ENCODE peak calls at places on chromosome 21, in six cellular contexts. Y, B, F, Z, P and X are unnamed samples. For H3K4me1, the result is how much of the 10 kb centered on the place peaks cover.

GRCh38 chr21:34073749-34074282 is 438 bp downstream of the MRPS6 start:
- DNase-seq in Y (peak), B (peak), F (no peak), Z (no peak), P (peak), X (no peak)

GRCh38 chr21:34788879-34789278 is 120.1 kb downstream of the CLIC6 start:
- DNase-seq in Y (no peak), B (no peak), F (no peak), Z (no peak), P (no peak), X (no peak)

GRCh38 chr21:20010691-20011200 is 987.5 kb upstream of the NCAM2 start:
- DNase-seq in Y (no peak), B (no peak), F (no peak), Z (no peak), P (no peak), X (no peak)

GRCh38 chr21:19993186-19993711 is 1005.0 kb upstream of the NCAM2 start:
- DNase-seq in Y (no peak), B (no peak), F (no peak), Z (no peak), P (no peak), X (no peak)

GRCh38 chr21:27149034-27149433 is 182.1 kb upstream of the ADAMTS5 start:
- DNase-seq in Y (no peak), B (no peak), F (no peak), Z (no peak), P (no peak), X (no peak)

GRCh38 chr21:33622253-33622652 is 19.3 kb downstream of the CRYZL1 start:
- DNase-seq in Y (no peak), B (no peak), F (no peak), Z (no peak), P (no peak), X (no peak)

GRCh38 chr21:25625036-25625435 is 14.0 kb upstream of the JAM2 start:
- DNase-seq in Y (no peak), B (no peak), F (no peak), Z (no peak), P (no peak), X (no peak)

GRCh38 chr21:15592271-15592860 is 137.4 kb upstream of the USP25 start:
- DNase-seq in Y (peak), B (no peak), F (no peak), Z (peak), P (no peak), X (peak)

GRCh38 chr21:34603002-34603709 is 11.8 kb downstream of the RCAN1 start:
- DNase-seq in Y (peak), B (no peak), F (no peak), Z (peak), P (peak), X (peak)

GRCh38 chr21:39660191-39660590 is 47.5 kb downstream of the B3GALT5 start:
- DNase-seq in Y (peak), B (no peak), F (no peak), Z (no peak), P (peak), X (no peak)
- H3K4me3 ChIP-seq in Y (no peak), B (no peak), F (no peak), Z (no peak), P (peak), X (no peak)

GRCh38 chr21:44296916-44297315 is 2.9 kb upstream of the PFKL start:
- DNase-seq in Y (no peak), B (no peak), F (no peak), Z (no peak), P (no peak), X (no peak)

GRCh38 chr21:44296103-44296519 is 3.7 kb upstream of the PFKL start:
- DNase-seq in Y (no peak), B (no peak), F (no peak), Z (no peak), P (no peak), X (no peak)

GRCh38 chr21:44299085-44299457 is 782 bp upstream of the PFKL start:
- DNase-seq in Y (no peak), B (no peak), F (no peak), Z (peak), P (no peak), X (peak)

GRCh38 chr21:44298301-44298700 is 1.6 kb upstream of the PFKL start:
- DNase-seq in Y (peak), B (no peak), F (no peak), Z (no peak), P (no peak), X (no peak)

GRCh38 chr21:44297525-44298290 is 2.1 kb upstream of the PFKL start:
- DNase-seq in Y (peak), B (peak), F (peak), Z (peak), P (peak), X (peak)
- H3K4me1 ChIP-seq in Y (under half), B (half or more), F (under half), Z (half or more), P (half or more), X (half or more)

DNA sequence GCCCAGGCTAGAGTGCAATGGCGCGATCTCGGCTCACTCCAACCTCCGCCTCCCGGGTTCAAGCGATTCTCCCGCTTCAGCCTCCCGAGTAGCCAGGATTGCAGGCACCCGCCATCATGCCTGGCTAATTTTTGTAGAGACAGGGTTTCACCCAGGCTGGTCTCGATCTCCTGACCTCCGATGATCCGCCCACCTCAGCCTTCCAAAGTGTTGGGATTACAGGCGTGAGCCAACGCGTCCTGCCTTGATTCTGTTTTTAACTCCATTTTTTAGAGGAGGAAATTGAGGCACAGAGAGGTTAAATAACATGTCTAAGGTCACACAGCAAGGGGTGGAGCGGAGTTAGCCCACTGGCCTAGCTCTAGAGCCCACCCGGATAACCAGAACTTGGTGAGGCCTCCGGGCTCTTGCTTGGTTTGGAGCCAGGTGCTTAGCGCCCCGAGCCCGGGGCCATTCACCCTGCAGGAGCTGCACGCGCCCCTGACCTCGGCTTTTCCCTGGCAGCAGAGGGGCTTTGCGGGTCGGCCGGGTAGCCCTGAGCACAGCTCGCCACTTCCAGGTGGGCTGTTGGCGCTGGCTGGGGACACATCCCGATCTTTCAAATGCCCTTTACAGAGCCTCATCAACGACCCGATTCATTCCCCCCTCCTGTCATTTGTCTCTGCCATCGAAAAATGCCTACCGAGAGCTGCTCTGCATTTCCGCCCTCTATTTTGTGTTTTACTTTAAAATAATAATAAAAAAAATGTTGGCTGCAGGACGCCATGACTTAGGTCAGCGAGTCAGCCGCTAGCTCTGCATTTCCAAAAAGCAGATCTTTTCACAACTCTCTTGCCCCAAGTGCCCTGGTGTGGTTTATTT is 11.2 kb downstream of the SIM2 start:
- DNase-seq in Y (no peak), B (no peak), F (no peak), Z (no peak), P (no peak), X (no peak)
- H3K4me3 ChIP-seq in Y (peak), B (no peak), F (no peak), Z (no peak), P (peak), X (no peak)

GRCh38 chr21:43596616-43597015 is 62.7 kb downstream of the HSF2BP start:
- DNase-seq in Y (no peak), B (no peak), F (no peak), Z (no peak), P (no peak), X (no peak)

GRCh38 chr21:43597845-43598244 is 61.4 kb downstream of the HSF2BP start:
- DNase-seq in Y (no peak), B (no peak), F (no peak), Z (no peak), P (no peak), X (no peak)

GRCh38 chr21:43599728-43600127 is 59.6 kb downstream of the HSF2BP start:
- DNase-seq in Y (no peak), B (no peak), F (no peak), Z (no peak), P (no peak), X (no peak)

GRCh38 chr21:43598416-43599120 is 60.7 kb downstream of the HSF2BP start:
- DNase-seq in Y (no peak), B (no peak), F (no peak), Z (no peak), P (no peak), X (no peak)

DNA sequence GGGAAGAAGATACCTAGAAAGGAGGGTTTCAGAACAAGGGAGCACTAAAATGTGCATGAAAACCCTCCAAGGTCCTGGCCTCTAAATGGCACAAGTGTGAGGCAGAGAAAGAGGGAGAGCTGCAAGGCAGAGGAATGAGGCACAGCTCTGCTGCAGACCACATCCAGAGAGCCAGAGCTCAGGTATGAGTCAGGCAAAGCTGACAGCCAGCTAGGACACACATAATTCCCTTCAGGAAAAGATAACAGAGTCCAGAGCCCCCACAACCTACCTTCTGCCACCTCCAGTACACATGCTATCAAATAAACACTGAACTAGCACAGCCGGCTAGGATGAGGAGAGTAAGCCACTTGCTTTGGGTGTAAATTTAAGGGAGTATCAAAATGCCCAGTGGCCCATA is 62.2 kb downstream of the HSF2BP start:
- DNase-seq in Y (no peak), B (no peak), F (no peak), Z (no peak), P (no peak), X (no peak)
- H3K4me1 ChIP-seq in Y (under half), B (under half), F (under half), Z (under half), P (under half), X (under half)

GRCh38 chr21:46065215-46065992 is 32.5 kb upstream of the COL6A2 start:
- DNase-seq in Y (no peak), B (no peak), F (no peak), Z (no peak), P (peak), X (no peak)
- H3K4me3 ChIP-seq in Y (no peak), B (no peak), F (no peak), Z (no peak), P (peak), X (no peak)

GRCh38 chr21:42103843-42104242 is 32.7 kb downstream of the UMODL1 start:
- DNase-seq in Y (no peak), B (no peak), F (no peak), Z (no peak), P (no peak), X (no peak)
- H3K4me1 ChIP-seq in Y (under half), B (under half), F (under half), Z (under half), P (under half), X (under half)